ENCODE peak calls at places on chromosome 20, in five cellular contexts. O is activated CD4-positive, alpha-beta T cell treated with anti-CD3 and anti-CD28 coated beads, Interleukin-2, amount 50 U/mL, for 4 hours; Q is ovary; U is Peyer's patch; S is tibial nerve. L is an unnamed sample.

GRCh38 chr20:38805958-38806854 is 709 bp downstream of the PPP1R16B start:
- DNase-seq in O (no peak), Q (no peak), U (peak; percentile 59), S (no peak), L (peak; percentile 25)

GRCh38 chr20:37880726-37881591 is 22.0 kb upstream of the VSTM2L start:
- DNase-seq in O (no peak), Q (peak; percentile 24), U (no peak), S (no peak), L (no peak)

GRCh38 chr20:61875221-61875885 is 190.3 kb downstream of the TAF4 start:
- DNase-seq in O (no peak), Q (no peak), U (no peak), S (no peak), L (no peak)

GRCh38 chr20:10733122-10733521 is 59.3 kb upstream of the JAG1 start:
- DNase-seq in O (no peak), Q (no peak), U (no peak), S (no peak), L (no peak)

GRCh38 chr20:35273449-35274171 is 4.3 kb downstream of the MMP24OS start:
- DNase-seq in O (no peak), Q (no peak), U (no peak), S (no peak), L (no peak)

GRCh38 chr20:41175201-41175651 is 37.9 kb downstream of the PLCG1 start:
- DNase-seq in O (no peak), Q (peak; percentile 6), U (peak; percentile 14), S (peak; percentile 4), L (no peak)

GRCh38 chr20:48302844-48303552 is 517.7 kb upstream of the SULF2 start:
- DNase-seq in O (no peak), Q (no peak), U (no peak), S (no peak), L (no peak)

GRCh38 chr20:23094927-23095326 is 8.8 kb upstream of the CD93 start:
- DNase-seq in O (no peak), Q (no peak), U (no peak), S (no peak), L (no peak)

GRCh38 chr20:330233-331149 is 5.1 kb downstream of the SOX12 start:
- DNase-seq in O (peak; percentile 48), Q (peak; percentile 71), U (peak; percentile 53), S (no peak), L (peak; percentile 38)

GRCh38 chr20:52490715-52491430 is 299.3 kb upstream of the ZFP64 start:
- DNase-seq in O (no peak), Q (no peak), U (no peak), S (no peak), L (no peak)

GRCh38 chr20:63183422-63184146 is 32.3 kb downstream of the YTHDF1 start:
- DNase-seq in O (peak; percentile 42), Q (no peak), U (peak; percentile 22), S (peak; percentile 7), L (peak; percentile 20)

GRCh38 chr20:24979036-24979960 is 13.3 kb downstream of the APMAP start:
- DNase-seq in O (no peak), Q (no peak), U (no peak), S (no peak), L (no peak)

GRCh38 chr20:8808180-8808535 is 260.7 kb upstream of the PLCB4 start:
- DNase-seq in O (no peak), Q (no peak), U (no peak), S (no peak), L (no peak)

GRCh38 chr20:44494266-44494665 is 18.6 kb downstream of the TTPAL start:
- DNase-seq in O (no peak), Q (no peak), U (no peak), S (no peak), L (no peak)

GRCh38 chr20:376750-377149 is 3.8 kb upstream of the TRIB3 start:
- DNase-seq in O (no peak), Q (no peak), U (no peak), S (no peak), L (no peak)

GRCh38 chr20:17708675-17709360 is 9.1 kb downstream of the BANF2 start:
- DNase-seq in O (no peak), Q (no peak), U (no peak), S (no peak), L (no peak)

GRCh38 chr20:25738198-25738597 is 41.5 kb upstream of the ZNF337 start:
- DNase-seq in O (no peak), Q (no peak), U (no peak), S (no peak), L (no peak)

GRCh38 chr20:54208492-54209044 is 681 bp downstream of the PFDN4 start:
- DNase-seq in O (peak; percentile 16), Q (no peak), U (peak; percentile 20), S (no peak), L (peak; percentile 5)

GRCh38 chr20:63453029-63453523 is 19.4 kb downstream of the KCNQ2 start:
- DNase-seq in O (peak; percentile 15), Q (no peak), U (no peak), S (no peak), L (no peak)

GRCh38 chr20:34324541-34324940 is 21.4 kb upstream of the AHCY start:
- DNase-seq in O (no peak), Q (no peak), U (no peak), S (no peak), L (no peak)

GRCh38 chr20:54026300-54027064 is 43.9 kb downstream of the BCAS1 start:
- DNase-seq in O (no peak), Q (no peak), U (no peak), S (no peak), L (no peak)

L was measured in activated effector memory CD4-positive, alpha-beta T cell treated with Interleukin-2 at 50 U/mL for 16 hours.